ENCODE peak calls at places on chromosomes 1 and 21, in six cellular contexts. N is CD8-positive, alpha-beta T cell; X is ovary; F is upper lobe of right lung; U is progenitor cell of endocrine pancreas; G is BJ. L is an unnamed sample.

GRCh38 chr1:5983361-5984103 is 8.7 kb downstream of the NPHP4 start:
- DNase-seq in N (no peak), F (no peak), G (peak; percentile 55), X (no peak), U (no peak), L (no peak)

GRCh38 chr21:32524010-32524719 is 61.2 kb downstream of the TCP10L start:
- DNase-seq in F (no peak), X (no peak), U (no peak), N (no peak), G (peak; percentile 80), L (peak; percentile 99)

GRCh38 chr1:63924600-63924999 is 150.8 kb downstream of the ROR1 start:
- DNase-seq in X (no peak), U (no peak), G (no peak), N (no peak), F (no peak), L (no peak)

GRCh38 chr1:110255388-110255787 is 45.3 kb downstream of the KCNC4 start:
- DNase-seq in X (no peak), U (no peak), G (no peak), F (no peak), N (no peak), L (no peak)

GRCh38 chr1:242425232-242425631 is 99.3 kb downstream of the PLD5 start:
- DNase-seq in G (no peak), U (no peak), N (no peak), F (no peak), X (no peak), L (no peak)

GRCh38 chr1:230909974-230910754 is 41.8 kb upstream of the C1orf198 start:
- DNase-seq in U (no peak), X (no peak), F (no peak), N (no peak), G (no peak), L (no peak)

GRCh38 chr1:220368352-220369265 is 96.4 kb upstream of the RAB3GAP2 start:
- DNase-seq in X (no peak), F (no peak), N (no peak), G (peak; percentile 47), U (no peak), L (no peak)

GRCh38 chr1:23215751-23216449 is 1.4 kb downstream of the HTR1D start:
- DNase-seq in F (no peak), G (no peak), X (no peak), U (no peak), N (no peak), L (no peak)

GRCh38 chr1:33319949-33320618 is 814 bp downstream of the A3GALT2 start:
- DNase-seq in N (no peak), U (no peak), F (peak; percentile 60), G (no peak), X (no peak), L (no peak)

GRCh38 chr1:94270801-94271203 is 33.4 kb upstream of the ARHGAP29 start:
- DNase-seq in F (no peak), U (no peak), G (no peak), N (no peak), X (no peak), L (no peak)

GRCh38 chr21:37869661-37870060 is 46.6 kb downstream of the KCNJ6 start:
- DNase-seq in N (no peak), U (no peak), F (no peak), G (no peak), X (no peak), L (no peak)

GRCh38 chr1:205774277-205775014 is 836 bp downstream of the RAB29 start:
- DNase-seq in F (no peak), X (no peak), U (no peak), N (peak; percentile 16), G (no peak), L (no peak)

GRCh38 chr1:31380181-31380580 is 7.3 kb upstream of the FABP3 start:
- DNase-seq in N (no peak), X (no peak), G (no peak), U (no peak), F (no peak), L (no peak)

DNA sequence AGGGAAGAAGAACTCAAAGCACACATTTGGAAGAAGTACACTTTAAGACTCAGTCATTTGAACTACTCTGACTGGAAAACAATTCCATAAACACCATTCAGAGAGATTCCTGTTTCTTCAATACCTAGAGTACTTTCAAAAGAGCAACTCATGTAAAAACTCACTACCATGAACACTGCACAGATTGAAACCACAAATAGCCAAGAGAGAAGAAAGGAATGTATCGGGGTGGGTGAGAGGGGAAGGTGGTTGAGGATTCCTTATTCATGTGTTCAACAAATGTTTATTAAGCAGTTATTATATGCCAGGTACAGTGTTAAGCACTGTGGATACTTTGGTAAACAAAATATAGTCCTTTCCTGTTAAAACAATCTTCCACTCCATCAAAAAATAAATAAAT is 64.7 kb downstream of the NRIP1 start:
- DNase-seq in G (peak; percentile 30), N (no peak), U (no peak), X (no peak), F (no peak), L (no peak)
- TF ChIP-seq CTCF in G (no peak), N (no peak), U (no peak), X (no peak), F (no peak), L (no peak)

GRCh38 chr21:36124395-36124794 is 10.5 kb upstream of the CBR3 start:
- DNase-seq in U (no peak), X (no peak), G (no peak), N (no peak), F (no peak), L (no peak)

GRCh38 chr21:36126166-36126565 is 8.7 kb upstream of the CBR3 start:
- DNase-seq in X (no peak), G (no peak), N (no peak), U (no peak), F (peak; percentile 21), L (no peak)

GRCh38 chr21:36120304-36120902 is 14.5 kb upstream of the CBR3 start:
- DNase-seq in F (peak; percentile 65), N (no peak), U (no peak), X (no peak), G (peak; percentile 56), L (no peak)

GRCh38 chr21:36125513-36126121 is 9.3 kb upstream of the CBR3 start:
- DNase-seq in N (no peak), G (no peak), F (peak; percentile 70), U (peak; percentile 25), X (peak; percentile 48), L (no peak)

DNA sequence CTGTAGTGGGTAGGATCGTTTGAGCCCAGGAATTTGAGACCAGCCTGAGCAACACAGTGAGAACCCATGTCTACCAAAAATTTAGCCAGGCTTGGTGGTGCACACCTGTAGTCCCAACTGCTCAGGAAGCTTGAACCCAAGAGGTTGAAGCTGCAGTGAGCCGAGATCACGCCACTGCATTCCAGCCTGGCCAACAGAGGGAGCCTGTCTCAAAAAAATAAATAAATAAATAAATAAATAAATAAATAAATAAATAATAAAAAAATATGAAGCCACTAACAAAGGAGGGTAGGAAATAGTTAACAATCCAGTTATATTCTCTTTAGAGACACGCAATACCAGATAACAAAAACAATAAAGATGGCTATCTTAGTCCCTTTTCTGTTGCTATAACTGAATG is 11.9 kb upstream of the CBR3 start:
- DNase-seq in F (no peak), G (no peak), N (no peak), U (no peak), X (no peak), L (no peak)
- TF ChIP-seq CTCF in F (peak; percentile 51), G (peak; percentile 40), N (no peak), U (peak; percentile 47), X (no peak), L (peak; percentile 56)

GRCh38 chr1:50438945-50439344 is 15.7 kb upstream of the DMRTA2 start:
- DNase-seq in X (no peak), G (no peak), N (no peak), U (no peak), F (no peak), L (no peak)
- TF ChIP-seq CTCF in X (no peak), G (no peak), N (no peak), U (no peak), F (no peak), L (no peak)

GRCh38 chr1:203795382-203796222 is at the start of the genes ZBED6 and ZC3H11A:
- DNase-seq in F (peak; percentile 100), G (peak; percentile 94), U (peak; percentile 93), X (peak; percentile 98), N (peak; percentile 97), L (peak; percentile 95)
- TF ChIP-seq CTCF in F (no peak), G (no peak), U (no peak), X (no peak), N (no peak), L (no peak)

GRCh38 chr1:152747831-152748230 is 10.0 kb upstream of the KPRP start:
- DNase-seq in G (no peak), X (no peak), F (no peak), N (no peak), U (no peak), L (no peak)

GRCh38 chr1:152741656-152742055 is 16.2 kb upstream of the KPRP start:
- DNase-seq in F (no peak), N (no peak), X (no peak), U (no peak), G (no peak), L (no peak)

GRCh38 chr1:152743371-152744145 is 14.3 kb upstream of the KPRP start:
- DNase-seq in F (no peak), G (no peak), N (no peak), U (no peak), X (no peak), L (no peak)

GRCh38 chr1:152745765-152746444 is 11.9 kb upstream of the KPRP start:
- DNase-seq in X (no peak), F (no peak), G (no peak), N (no peak), U (no peak), L (no peak)

GRCh38 chr1:152745289-152745704 is 12.5 kb upstream of the KPRP start:
- DNase-seq in F (no peak), G (no peak), X (no peak), U (no peak), N (no peak), L (no peak)
- TF ChIP-seq CTCF in F (no peak), G (no peak), X (no peak), U (no peak), N (no peak), L (peak; percentile 21)

DNA sequence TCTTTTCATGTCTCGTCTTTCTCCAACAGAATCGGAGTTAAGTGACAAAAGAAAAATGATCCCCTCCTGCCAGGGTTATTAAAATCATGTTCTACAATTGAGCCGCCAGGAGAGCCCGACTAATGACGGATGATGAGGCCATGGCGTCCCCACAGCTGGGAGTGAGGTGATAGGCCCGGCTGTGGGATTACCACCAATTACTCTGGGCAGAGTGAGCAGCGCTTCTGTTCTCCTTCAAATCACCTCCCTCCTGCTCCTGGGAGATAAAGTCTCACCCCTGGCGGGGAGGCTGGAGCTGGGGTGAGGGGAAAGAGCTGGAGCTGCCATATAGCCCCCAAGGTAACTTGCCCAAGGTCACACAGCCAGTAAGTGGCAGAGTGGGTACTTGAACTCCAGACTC is 34.7 kb upstream of the CSF3R start:
- DNase-seq in U (no peak), F (no peak), G (no peak), X (no peak), N (no peak), L (no peak)
- TF ChIP-seq CTCF in U (no peak), F (no peak), G (no peak), X (no peak), N (no peak), L (no peak)